ENCODE peak calls at places on chromosomes 3 and 15, in seven cellular contexts. Z is HCT116, E is GM12878, S is HepG2, C is endothelial cell of umbilical vein, V is H1, X is K562. Q is an unnamed sample.

GRCh38 chr15:36589971-36590370 is 10.5 kb downstream of the CDIN1 start:
- DNase-seq in Z (no peak), E (no peak), S (no peak), C (no peak), V (no peak), X (no peak), Q (no peak)

GRCh38 chr3:186842426-186843038 is at the start of gene ADIPOQ:
- DNase-seq in Z (no peak), E (no peak), S (no peak), C (no peak), V (peak), X (no peak), Q (no peak)

GRCh38 chr3:195179782-195180489 is 91.0 kb downstream of the XXYLT1 start:
- DNase-seq in Z (no peak), E (no peak), S (no peak), C (no peak), V (no peak), X (no peak), Q (no peak)

GRCh38 chr3:111667621-111668239 is 72.6 kb upstream of the ZBED2 start:
- DNase-seq in Z (no peak), E (peak), S (no peak), C (peak), V (no peak), X (no peak), Q (no peak)

GRCh38 chr3:189277711-189278110 is 105.9 kb downstream of the TPRG1 start:
- DNase-seq in Z (no peak), E (no peak), S (no peak), C (no peak), V (no peak), X (no peak), Q (no peak)

GRCh38 chr15:70094690-70095311 is 2.9 kb downstream of the TLE3 start:
- DNase-seq in Z (no peak), E (no peak), S (peak), C (peak), V (no peak), X (no peak), Q (no peak)

GRCh38 chr3:167102071-167102470 is 278.0 kb downstream of the ZBBX start:
- DNase-seq in Z (peak), E (no peak), S (peak), C (no peak), V (peak), X (no peak), Q (no peak)

GRCh38 chr3:149659173-149659468 is 1.3 kb upstream of the WWTR1 start:
- DNase-seq in Z (no peak), E (no peak), S (no peak), C (no peak), V (no peak), X (no peak), Q (no peak)

GRCh38 chr3:134366221-134366927 is 7.9 kb downstream of the AMOTL2 start:
- DNase-seq in Z (no peak), E (no peak), S (no peak), C (no peak), V (no peak), X (no peak), Q (no peak)

GRCh38 chr3:188315563-188315962 is 161.6 kb downstream of the LPP start:
- DNase-seq in Z (no peak), E (no peak), S (no peak), C (no peak), V (no peak), X (no peak), Q (no peak)

GRCh38 chr3:20060924-20061323 is 20.7 kb downstream of the KAT2B start:
- DNase-seq in Z (no peak), E (no peak), S (no peak), C (no peak), V (no peak), X (no peak), Q (no peak)

GRCh38 chr3:143975549-143976152 is 4.0 kb downstream of the DIPK2A start:
- DNase-seq in Z (no peak), E (no peak), S (peak), C (peak), V (no peak), X (peak), Q (peak)

GRCh38 chr3:125386811-125387210 is 11.7 kb upstream of the ZNF148 start:
- DNase-seq in Z (no peak), E (no peak), S (no peak), C (no peak), V (no peak), X (no peak), Q (no peak)

GRCh38 chr3:172622916-172623700 is 87.8 kb downstream of the NCEH1 start:
- DNase-seq in Z (no peak), E (no peak), S (no peak), C (peak), V (no peak), X (peak), Q (no peak)

GRCh38 chr3:47681016-47681415 is 100.7 kb downstream of the SMARCC1 start:
- DNase-seq in Z (no peak), E (no peak), S (no peak), C (no peak), V (no peak), X (no peak), Q (no peak)

GRCh38 chr15:35349916-35350315 is 196.0 kb downstream of the DPH6 start:
- DNase-seq in Z (no peak), E (no peak), S (no peak), C (no peak), V (no peak), X (no peak), Q (no peak)

GRCh38 chr3:71724584-71725278 is 471 bp downstream of the EIF4E3 start:
- DNase-seq in Z (no peak), E (no peak), S (no peak), C (no peak), V (peak), X (peak), Q (no peak)

GRCh38 chr15:31230630-31231485 is 95.8 kb upstream of the KLF13 start:
- DNase-seq in Z (no peak), E (peak), S (no peak), C (no peak), V (no peak), X (no peak), Q (no peak)

GRCh38 chr15:99442268-99442897 is 123.4 kb upstream of the MEF2A start:
- DNase-seq in Z (peak), E (no peak), S (no peak), C (peak), V (no peak), X (no peak), Q (no peak)

GRCh38 chr15:83192742-83193141 is 14.9 kb downstream of the HDGFL3 start:
- DNase-seq in Z (no peak), E (no peak), S (no peak), C (no peak), V (no peak), X (no peak), Q (no peak)

GRCh38 chr3:136659253-136659652 is 92.9 kb downstream of the STAG1 start:
- DNase-seq in Z (no peak), E (no peak), S (no peak), C (peak), V (no peak), X (no peak), Q (peak)

GRCh38 chr15:78311292-78311691 is 11.9 kb upstream of the SKIC8 start:
- DNase-seq in Z (no peak), E (no peak), S (no peak), C (no peak), V (no peak), X (no peak), Q (no peak)

GRCh38 chr3:188974856-188975611 is 196.7 kb upstream of the TPRG1 start:
- DNase-seq in Z (no peak), E (no peak), S (no peak), C (no peak), V (no peak), X (no peak), Q (no peak)

GRCh38 chr15:89138999-89139612 is 50.9 kb downstream of the ABHD2 start:
- DNase-seq in Z (no peak), E (no peak), S (peak), C (no peak), V (no peak), X (no peak), Q (no peak)

GRCh38 chr3:16885948-16886683 is 1.4 kb downstream of the PLCL2 start:
- DNase-seq in Z (no peak), E (no peak), S (no peak), C (peak), V (no peak), X (no peak), Q (no peak)

GRCh38 chr3:112858410-112859069 is 11.9 kb upstream of the CD200R1L start:
- DNase-seq in Z (no peak), E (no peak), S (no peak), C (no peak), V (no peak), X (no peak), Q (no peak)

GRCh38 chr3:39205919-39206516 is 13.6 kb upstream of the XIRP1 start:
- DNase-seq in Z (no peak), E (no peak), S (no peak), C (no peak), V (no peak), X (no peak), Q (no peak)

GRCh38 chr3:42823351-42823750 is 14.1 kb downstream of the ACKR2 start:
- DNase-seq in Z (no peak), E (no peak), S (no peak), C (no peak), V (no peak), X (no peak), Q (no peak)

GRCh38 chr3:141950572-141951493 is 74.4 kb downstream of the ATP1B3 start:
- DNase-seq in Z (no peak), E (no peak), S (no peak), C (no peak), V (peak), X (no peak), Q (no peak)

DNA sequence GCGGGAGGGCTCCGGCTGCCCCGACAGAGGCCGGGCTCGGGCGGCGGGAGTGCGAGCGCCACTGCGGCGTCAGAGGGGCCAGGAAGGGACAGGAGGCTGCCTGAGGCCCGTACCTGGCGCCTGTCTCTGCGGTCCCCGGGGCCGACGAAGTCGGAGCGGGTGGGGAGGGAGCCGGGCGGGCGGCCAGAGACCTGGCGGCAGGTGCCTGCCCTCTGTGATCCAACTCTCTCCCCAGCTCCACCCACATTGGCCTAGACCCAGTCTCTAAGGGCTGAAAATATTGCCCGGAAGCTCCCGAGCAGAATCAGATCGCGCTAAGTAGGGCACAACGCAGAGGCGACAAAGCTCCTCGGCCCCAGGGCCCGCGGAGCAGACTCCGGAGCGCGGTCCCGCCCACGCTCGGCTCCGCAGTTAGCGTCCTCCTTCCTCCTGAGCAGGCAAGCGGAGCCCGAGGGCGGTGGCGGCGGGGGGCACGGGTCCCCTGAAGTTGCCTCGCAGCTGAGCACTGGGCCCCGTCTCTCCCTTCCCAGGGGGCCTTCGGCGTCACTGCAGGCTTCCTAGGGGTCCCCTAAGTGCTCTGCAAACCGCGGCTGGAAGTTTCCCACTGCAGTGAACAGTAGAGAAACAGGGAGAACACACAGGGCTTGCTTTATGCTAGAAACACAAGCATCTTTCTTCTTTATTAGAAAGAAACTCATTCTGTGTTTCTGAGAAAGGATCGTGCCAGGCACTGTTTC is at the start of gene MAN2A2:
- DNase-seq in Z (peak), E (no peak), S (peak), C (peak), V (peak), X (peak), Q (no peak)
- TF ChIP-seq POLR2AphosphoS5 in Z (peak), E (peak), S (no peak), C (no peak), V (no peak), X (peak), Q (peak)

GRCh38 chr3:58350627-58351013 is 17.9 kb downstream of the PXK start:
- DNase-seq in Z (no peak), E (no peak), S (no peak), C (no peak), V (no peak), X (no peak), Q (no peak)
- H3K9ac ChIP-seq in Z (no peak), E (no peak), S (no peak), C (peak), V (no peak), X (no peak), Q (no peak)

GRCh38 chr15:60001642-60002527 is 2.2 kb upstream of the FOXB1 start:
- DNase-seq in Z (no peak), E (no peak), S (no peak), C (no peak), V (peak), X (no peak), Q (no peak)

GRCh38 chr15:60000113-60000823 is 3.8 kb upstream of the FOXB1 start:
- DNase-seq in Z (no peak), E (no peak), S (no peak), C (no peak), V (peak), X (no peak), Q (no peak)

GRCh38 chr15:60002528-60003218 is 1.4 kb upstream of the FOXB1 start:
- DNase-seq in Z (no peak), E (no peak), S (no peak), C (no peak), V (no peak), X (no peak), Q (no peak)

GRCh38 chr15:59999558-60000112 is 4.5 kb upstream of the FOXB1 start:
- DNase-seq in Z (no peak), E (no peak), S (no peak), C (no peak), V (peak), X (no peak), Q (no peak)

DNA sequence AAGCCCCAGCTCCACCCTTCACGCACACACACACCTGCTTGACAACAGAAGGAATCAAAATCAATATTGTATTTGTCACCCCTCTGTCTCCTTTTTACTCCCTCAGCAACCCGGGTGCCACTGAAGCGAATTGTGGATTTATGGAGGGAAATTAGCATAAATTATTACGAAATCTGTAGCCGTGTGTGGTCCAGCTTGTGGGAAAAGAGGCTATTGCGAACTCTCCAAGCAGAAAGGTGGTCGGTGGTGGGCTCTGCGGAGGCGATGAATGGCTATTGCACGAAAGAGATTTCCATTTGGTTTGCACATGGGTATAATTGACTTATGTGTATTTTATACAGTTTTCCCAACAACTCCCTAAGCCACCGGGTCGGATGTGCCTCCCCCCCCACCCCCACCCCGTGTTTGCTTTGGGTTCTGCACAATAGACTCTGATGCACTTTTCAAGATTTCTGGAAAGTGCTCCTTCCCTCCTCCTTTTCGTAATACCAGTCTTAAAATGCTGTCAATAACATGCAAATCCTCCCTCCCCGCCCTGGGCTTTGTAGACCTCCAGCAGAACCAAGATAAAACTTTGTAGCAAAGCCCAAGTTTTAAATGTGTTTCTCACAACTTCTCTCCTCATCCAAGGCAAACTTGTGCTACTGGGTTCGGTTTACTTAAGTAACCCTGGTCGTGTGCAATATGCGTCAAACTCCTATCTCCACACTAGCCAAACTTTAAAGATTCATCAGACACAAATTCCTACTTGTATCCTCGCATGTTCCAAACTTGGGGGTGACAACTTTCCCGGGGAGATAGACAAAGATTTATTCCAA is 3.1 kb upstream of the FOXB1 start:
- DNase-seq in Z (no peak), E (no peak), S (no peak), C (no peak), V (no peak), X (no peak), Q (no peak)
- TF ChIP-seq EZH2 in Z (no peak), E (no peak), S (no peak), C (peak), V (no peak), X (no peak), Q (no peak)

DNA sequence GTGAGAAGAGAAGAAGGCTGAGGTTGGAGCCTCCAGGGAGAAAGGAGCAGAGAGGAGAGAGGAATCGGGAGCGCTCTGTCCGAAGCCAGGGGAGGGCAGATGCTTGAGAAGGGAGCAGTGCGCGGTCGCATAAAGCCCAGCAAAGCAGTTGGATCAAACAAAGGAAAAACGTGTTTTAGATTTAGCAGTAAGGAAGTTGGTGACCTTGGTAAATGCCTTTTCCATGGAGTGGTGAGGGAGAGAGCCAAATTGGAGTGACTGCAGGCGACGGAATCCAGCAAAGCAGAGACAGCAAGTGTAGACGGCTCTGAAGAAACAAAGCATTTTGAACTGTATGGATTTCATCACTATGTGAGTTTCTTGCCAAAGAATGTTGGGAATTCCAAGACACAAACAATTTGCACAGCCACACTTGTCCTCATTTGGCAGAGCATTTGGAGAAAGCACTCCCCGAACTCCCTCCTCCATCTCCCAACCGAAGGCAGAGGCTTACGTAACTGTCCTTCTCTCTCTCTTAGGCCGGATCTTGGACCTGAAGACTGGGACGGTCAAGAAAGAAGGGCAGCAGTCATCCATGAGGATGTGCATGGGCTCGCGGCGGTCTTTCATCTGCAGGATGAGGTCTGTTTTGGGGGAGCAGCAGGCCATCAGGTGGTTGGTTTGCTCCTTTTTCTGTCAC is 103.6 kb downstream of the ARNT2 start:
- DNase-seq in Z (no peak), E (no peak), S (no peak), C (no peak), V (peak), X (no peak), Q (no peak)
- TF ChIP-seq POLR2AphosphoS5 in Z (no peak), E (no peak), S (no peak), C (no peak), V (no peak), X (no peak), Q (no peak)

Q was measured in SK-N-MC.